ENCODE peak calls at places on chromosomes 5 and 9, in five cellular contexts. J is cardiac muscle cell, G is progenitor cell of endocrine pancreas, I is bronchial epithelial cell, X is AG04450. S is an unnamed sample.

GRCh38 chr5:54738118-54738972 is 220.8 kb downstream of the SNX18 start:
- DNase-seq in G (no peak), I (peak), J (no peak), X (no peak), S (no peak)

GRCh38 chr9:119273325-119273904 is 95.8 kb downstream of the BRINP1 start:
- DNase-seq in G (no peak), J (no peak), X (no peak), I (peak), S (no peak)

GRCh38 chr9:97895695-97896332 is 26.5 kb downstream of the TRMO start:
- DNase-seq in X (no peak), J (no peak), I (peak), G (no peak), S (no peak)

GRCh38 chr9:127905788-127906191 is 6.4 kb upstream of the ST6GALNAC6 start:
- DNase-seq in I (no peak), X (no peak), G (no peak), J (no peak), S (no peak)

GRCh38 chr5:152309926-152310450 is 95.1 kb downstream of the NMUR2 start:
- DNase-seq in I (no peak), G (no peak), X (no peak), J (no peak), S (no peak)

GRCh38 chr9:133990366-133991210 is 1.5 kb downstream of the VAV2 start:
- DNase-seq in I (peak), J (peak), G (peak), X (no peak), S (no peak)

GRCh38 chr9:29875522-29875921 is 2302.2 kb upstream of the C9orf72 start:
- DNase-seq in X (no peak), J (no peak), I (no peak), G (no peak), S (no peak)

GRCh38 chr5:68924490-68925145 is 169.2 kb upstream of the SLC30A5 start:
- DNase-seq in J (no peak), G (no peak), X (no peak), I (peak), S (no peak)

GRCh38 chr9:135440620-135441019 is 39.0 kb upstream of the PPP1R26 start:
- DNase-seq in X (no peak), G (no peak), J (no peak), I (peak), S (no peak)

GRCh38 chr5:74543162-74543995 is 97.1 kb downstream of the ENC1 start:
- DNase-seq in J (no peak), I (peak), G (no peak), X (no peak), S (no peak)

GRCh38 chr9:16026886-16027285 is 474.0 kb downstream of the CCDC171 start:
- DNase-seq in X (no peak), J (no peak), I (no peak), G (no peak), S (no peak)

GRCh38 chr5:9386945-9387344 is 158.9 kb downstream of the SEMA5A start:
- DNase-seq in G (no peak), I (no peak), X (no peak), J (no peak), S (no peak)

GRCh38 chr9:101026824-101027223 is 1.7 kb upstream of the PLPPR1 start:
- DNase-seq in I (peak), G (no peak), X (no peak), J (peak), S (no peak)

GRCh38 chr5:156379198-156379597 is 52.2 kb downstream of the SGCD start:
- DNase-seq in X (no peak), I (peak), G (no peak), J (no peak), S (no peak)

GRCh38 chr5:137320056-137321045 is 178.8 kb downstream of the SPOCK1 start:
- DNase-seq in I (peak), G (peak), X (peak), J (peak), S (peak)

GRCh38 chr5:38673671-38674071 is 117.2 kb upstream of the LIFR start:
- DNase-seq in G (no peak), X (no peak), I (peak), J (no peak), S (no peak)

GRCh38 chr9:94031946-94032345 is 52.3 kb upstream of the PTPDC1 start:
- DNase-seq in J (no peak), X (no peak), G (no peak), I (no peak), S (no peak)

GRCh38 chr5:174777545-174777944 is 53.2 kb downstream of the MSX2 start:
- DNase-seq in G (no peak), I (peak), J (no peak), X (no peak), S (no peak)

GRCh38 chr5:95076395-95077165 is 208.3 kb downstream of the MCTP1 start:
- DNase-seq in I (no peak), X (no peak), J (no peak), G (no peak), S (no peak)

GRCh38 chr9:133862585-133863041 is 124.5 kb upstream of the SARDH start:
- DNase-seq in G (no peak), X (no peak), J (no peak), I (no peak), S (no peak)

GRCh38 chr9:126781717-126782388 is 23.0 kb upstream of the ZBTB43 start:
- DNase-seq in J (peak), G (peak), I (peak), X (peak), S (peak)

GRCh38 chr5:78269088-78269703 is 25.3 kb downstream of the AP3B1 start:
- DNase-seq in X (no peak), J (no peak), I (peak), G (no peak), S (no peak)

GRCh38 chr5:171309526-171310333 is 682 bp downstream of the TLX3 start:
- DNase-seq in G (no peak), J (no peak), I (no peak), X (no peak), S (peak)

GRCh38 chr9:110669439-110669838 is 848 bp downstream of the MUSK start:
- DNase-seq in I (peak), X (no peak), J (no peak), G (no peak), S (no peak)

GRCh38 chr5:176775409-176775808 is 35.0 kb upstream of the UNC5A start:
- DNase-seq in J (no peak), X (no peak), G (no peak), I (no peak), S (no peak)

GRCh38 chr9:132412089-132412488 is 2.1 kb downstream of the CFAP77 start:
- DNase-seq in X (no peak), J (peak), I (no peak), G (peak), S (peak)

GRCh38 chr5:142720561-142721275 is 34.8 kb upstream of the FGF1 start:
- DNase-seq in J (no peak), G (no peak), I (peak), X (no peak), S (peak)

GRCh38 chr5:73496984-73497457 is 1.2 kb upstream of the BTF3 start:
- DNase-seq in I (peak), X (peak), G (no peak), J (peak), S (no peak)

GRCh38 chr5:168086104-168086610 is 205.3 kb upstream of the WWC1 start:
- DNase-seq in J (no peak), X (no peak), I (peak), G (no peak), S (no peak)

GRCh38 chr9:134838651-134839431 is 41.8 kb upstream of the FCN2 start:
- DNase-seq in X (no peak), I (no peak), G (no peak), J (no peak), S (no peak)

GRCh38 chr5:107831612-107832395 is 161.1 kb upstream of the EFNA5 start:
- DNase-seq in J (no peak), X (peak), I (no peak), G (no peak), S (no peak)

GRCh38 chr5:12358371-12359090 is 454.3 kb upstream of the CTNND2 start:
- DNase-seq in X (no peak), J (no peak), I (no peak), G (no peak), S (no peak)

GRCh38 chr5:78577051-78577807 is 71.3 kb downstream of the LHFPL2 start:
- DNase-seq in G (no peak), I (no peak), X (no peak), J (no peak), S (no peak)

GRCh38 chr5:109352024-109352423 is 57.8 kb downstream of the PJA2 start:
- DNase-seq in G (no peak), X (no peak), J (peak), I (no peak), S (no peak)

DNA sequence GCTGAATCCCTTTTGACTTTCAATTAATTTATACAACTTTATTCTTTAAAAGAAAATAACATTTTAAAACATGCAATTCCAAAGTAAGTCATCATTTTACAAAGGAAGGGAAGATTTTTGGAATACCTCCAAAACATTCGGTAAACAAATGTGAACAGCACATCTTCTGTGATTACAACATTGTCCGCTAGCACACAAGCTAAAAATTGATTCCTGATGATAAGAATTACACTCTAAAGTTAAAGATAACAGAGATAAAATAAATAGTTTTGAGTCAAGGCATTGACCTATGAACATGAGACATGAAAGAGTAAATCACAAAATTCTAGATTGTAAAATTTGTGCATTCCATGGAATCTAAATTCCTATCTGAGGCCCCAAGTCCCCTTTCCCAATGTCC is 56.3 kb upstream of the TRAF1 start:
- DNase-seq in X (peak), J (no peak), I (no peak), G (no peak), S (no peak)
- TF ChIP-seq CTCF in X (no peak), J (no peak), I (no peak), G (no peak), S (no peak)

DNA sequence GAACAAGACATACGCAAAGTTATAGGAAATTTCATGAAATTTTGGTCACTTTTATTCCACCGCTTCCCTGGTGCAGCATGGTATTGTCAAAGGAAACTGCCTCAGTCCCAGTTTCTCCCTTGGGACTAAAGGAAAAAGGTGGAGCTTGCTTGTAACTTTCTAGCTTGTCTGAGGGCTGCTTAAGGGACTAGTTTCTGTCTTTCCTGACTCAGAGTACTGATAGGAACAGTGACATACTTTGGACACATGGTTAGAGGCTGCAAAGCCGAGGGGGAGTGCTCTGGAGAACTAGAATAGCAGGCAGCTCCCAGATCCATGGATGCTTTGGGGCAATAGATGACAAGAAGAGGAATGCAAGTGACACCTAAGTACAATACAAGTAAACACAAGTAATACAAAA is 136.7 kb downstream of the CDC42SE2 start:
- DNase-seq in G (no peak), X (no peak), J (no peak), I (no peak), S (no peak)
- TF ChIP-seq CTCF in G (no peak), X (no peak), J (no peak), I (no peak), S (no peak)

GRCh38 chr5:179342577-179342976 is 2.7 kb downstream of the ADAMTS2 start:
- DNase-seq in J (peak), X (no peak), I (no peak), G (no peak), S (peak)
- TF ChIP-seq CTCF in J (peak), X (peak), I (no peak), G (no peak), S (no peak)

DNA sequence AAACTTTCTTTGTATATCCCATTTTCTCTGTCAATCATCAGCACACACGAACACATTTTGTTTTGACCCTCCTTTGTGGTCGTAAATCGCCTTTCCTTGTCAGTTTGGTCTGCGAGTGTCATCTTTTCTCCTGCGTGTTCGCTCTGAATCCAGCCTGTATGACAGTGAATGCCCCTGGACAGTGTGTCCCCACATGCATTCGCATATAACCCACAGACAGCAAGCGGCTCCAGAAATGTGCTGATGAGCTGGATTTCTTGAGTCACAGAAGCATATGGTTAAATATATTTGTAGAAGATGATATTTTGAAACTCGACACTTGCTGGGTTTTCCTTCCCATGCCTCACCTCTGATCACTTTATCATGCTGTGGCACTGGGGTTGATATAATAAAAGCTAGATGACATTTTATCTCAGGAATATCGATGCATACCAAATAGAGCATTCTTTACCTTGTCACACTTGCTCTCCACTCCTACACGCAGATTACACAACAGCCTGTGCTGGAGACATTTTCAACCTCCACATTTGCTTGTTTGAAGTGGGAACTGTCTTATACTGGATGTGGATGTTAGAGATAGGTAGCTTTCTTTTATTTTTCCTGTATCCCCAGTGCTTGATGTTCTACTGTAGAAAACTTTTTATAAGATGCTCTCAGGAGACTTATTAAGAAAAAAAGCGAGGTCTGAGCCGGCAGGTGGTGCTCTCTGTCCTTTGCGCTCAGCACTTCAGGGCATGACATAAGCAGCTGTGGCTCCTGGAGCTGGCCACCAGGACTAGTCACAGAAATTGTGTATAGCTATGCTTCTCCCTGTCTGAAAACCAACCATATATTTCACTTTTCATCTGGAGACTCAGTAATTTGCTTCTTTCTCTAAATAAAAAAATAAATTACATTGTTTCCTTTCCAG is 215.1 kb downstream of the SH3GL2 start:
- DNase-seq in J (no peak), I (peak), G (no peak), X (no peak), S (no peak)
- TF ChIP-seq CTCF in J (peak), I (no peak), G (peak), X (no peak), S (no peak)

DNA sequence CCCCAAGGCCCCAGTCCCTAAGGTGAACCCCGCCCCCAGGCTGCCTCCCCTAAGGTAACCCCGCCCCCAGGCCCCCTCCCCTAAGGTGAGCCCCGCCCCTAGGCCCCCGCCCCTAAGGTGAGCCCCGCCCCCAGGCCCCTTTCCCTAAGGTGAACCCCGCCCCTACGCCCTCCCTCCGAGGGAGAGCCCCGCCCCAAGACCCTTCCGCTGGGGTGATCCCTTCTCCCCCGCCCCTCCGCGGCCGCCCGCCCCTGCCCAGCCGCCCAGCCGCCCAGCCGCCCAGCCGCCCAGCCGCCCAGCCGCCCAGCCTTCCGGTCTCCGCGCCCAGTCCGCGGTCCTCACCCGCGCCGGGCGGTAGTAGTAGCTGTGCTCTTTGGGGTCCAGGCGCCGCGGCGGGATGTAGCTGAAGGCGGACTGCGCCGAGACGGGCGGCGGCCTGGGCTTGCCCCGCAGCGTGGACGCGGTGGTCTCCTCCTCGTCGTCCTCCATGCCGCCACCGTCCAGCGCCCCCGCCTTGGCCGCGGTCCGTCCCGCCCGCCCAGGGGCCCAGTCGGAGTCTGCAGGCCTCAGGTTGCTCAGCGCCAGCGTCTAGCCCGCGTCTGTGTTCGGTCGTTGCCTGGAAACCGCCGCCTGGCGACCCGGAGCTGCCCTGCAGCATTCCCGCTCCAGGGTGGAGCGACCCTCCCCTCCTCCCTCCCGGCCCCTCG is at the start of gene CFAP90:
- DNase-seq in G (peak), J (peak), I (no peak), X (no peak), S (peak)
- TF ChIP-seq CTCF in G (peak), J (peak), I (peak), X (peak), S (peak)

DNA sequence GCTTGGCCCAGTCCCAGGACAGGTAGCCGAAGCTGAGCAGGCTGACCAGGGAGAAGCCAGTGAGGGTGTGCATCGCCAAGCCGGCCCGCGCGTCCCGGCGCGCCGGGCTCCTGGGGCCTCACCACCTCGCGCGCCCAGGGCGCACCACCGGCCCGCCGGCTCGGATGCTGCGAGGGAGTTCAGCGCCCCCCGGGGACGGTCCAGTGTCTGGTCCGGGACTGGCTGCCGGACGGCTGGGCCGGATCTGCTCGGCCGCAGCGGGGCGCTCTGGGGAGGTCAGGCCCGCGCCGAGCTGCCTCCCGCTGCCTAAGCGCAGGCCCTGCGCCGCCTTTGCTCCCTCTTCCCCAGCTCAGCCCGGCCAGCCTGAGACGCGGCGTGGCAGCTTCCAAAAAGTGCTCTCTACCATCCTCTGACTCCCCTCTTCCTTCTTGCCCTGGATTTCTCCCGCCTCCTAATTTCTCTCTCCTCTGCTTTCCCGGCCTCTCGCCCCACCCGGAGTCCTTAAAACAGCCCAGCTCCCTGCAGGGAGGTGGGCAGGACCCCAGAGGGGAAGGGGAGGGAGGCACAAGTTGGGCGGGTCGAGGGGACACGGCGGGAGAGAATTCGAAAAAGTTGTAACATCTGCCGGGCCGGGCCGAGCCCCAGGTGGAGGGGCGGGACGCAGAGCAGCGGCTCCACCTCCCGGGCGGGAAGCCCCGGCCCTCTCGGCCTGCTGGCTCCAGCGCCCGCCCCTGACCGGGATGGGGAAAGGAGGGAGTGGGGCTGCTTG is at the start of gene ARSI:
- DNase-seq in J (peak), I (no peak), G (no peak), X (peak), S (peak)
- TF ChIP-seq CTCF in J (peak), I (peak), G (peak), X (peak), S (no peak)

GRCh38 chr5:140802781-140803271 is 2.0 kb downstream of the PCDHA3 start:
- DNase-seq in J (no peak), I (no peak), X (no peak), G (no peak), S (no peak)

GRCh38 chr5:140801494-140801841 is 611 bp downstream of the PCDHA3 start:
- DNase-seq in X (no peak), G (no peak), I (no peak), J (no peak), S (no peak)

GRCh38 chr5:140808889-140809291 is 2.0 kb downstream of the PCDHA4 start:
- DNase-seq in J (no peak), G (no peak), I (no peak), X (no peak), S (no peak)

GRCh38 chr5:140806834-140807775 is at the start of gene PCDHA4:
- DNase-seq in J (peak), G (peak), I (no peak), X (no peak), S (peak)
- TF ChIP-seq CTCF in J (peak), G (peak), I (peak), X (peak), S (peak)